ENCODE peak calls at places on chromosomes 13 and 19, in five cellular contexts. O, H, U, Y and J are unnamed samples.

GRCh38 chr13:28031220-28031903 is 42.9 kb upstream of the URAD start:
- DNase-seq in O (no peak), H (no peak), U (peak), Y (peak), J (no peak)

GRCh38 chr19:50957587-50957986 is 4.7 kb upstream of the KLK5 start:
- DNase-seq in O (no peak), H (no peak), U (no peak), Y (no peak), J (no peak)

GRCh38 chr13:25232937-25233515 is 54.3 kb downstream of the MTMR6 start:
- DNase-seq in O (no peak), H (no peak), U (peak), Y (no peak), J (peak)

GRCh38 chr13:61156753-61157152 is 258.9 kb downstream of the PCDH20 start:
- DNase-seq in O (no peak), H (no peak), U (peak), Y (no peak), J (no peak)

GRCh38 chr19:45115809-45116615 is 23.0 kb downstream of the PPP1R37 start:
- DNase-seq in O (no peak), H (no peak), U (peak), Y (no peak), J (no peak)

GRCh38 chr19:43624933-43625332 is 5.5 kb upstream of the ZNF428 start:
- DNase-seq in O (peak), H (peak), U (peak), Y (peak), J (no peak)

GRCh38 chr19:3479177-3479818 is 1.0 kb downstream of the SMIM24 start:
- DNase-seq in O (no peak), H (peak), U (peak), Y (no peak), J (peak)

GRCh38 chr19:3350014-3350663 is 16.2 kb upstream of the NFIC start:
- DNase-seq in O (peak), H (no peak), U (no peak), Y (no peak), J (no peak)

GRCh38 chr19:10288662-10289166 is 1.0 kb upstream of the ICAM5 start:
- DNase-seq in O (peak), H (peak), U (no peak), Y (no peak), J (peak)

GRCh38 chr13:78700121-78700910 is 41.4 kb upstream of the OBI1 start:
- DNase-seq in O (peak), H (no peak), U (no peak), Y (no peak), J (no peak)

GRCh38 chr19:13024126-13024957 is 29.1 kb downstream of the NFIX start:
- DNase-seq in O (no peak), H (no peak), U (no peak), Y (no peak), J (no peak)

GRCh38 chr19:43738780-43739211 is 16.0 kb downstream of the SMG9 start:
- DNase-seq in O (no peak), H (no peak), U (no peak), Y (no peak), J (no peak)

GRCh38 chr19:7550987-7551761 is 15.7 kb downstream of the PNPLA6 start:
- DNase-seq in O (peak), H (peak), U (no peak), Y (peak), J (peak)

GRCh38 chr13:41900918-41901317 is 60.0 kb downstream of the VWA8 start:
- DNase-seq in O (peak), H (no peak), U (no peak), Y (no peak), J (peak)